ENCODE peak calls at places on chromosomes 4 and X, in six cellular contexts. E, A, M, Q, T and K are unnamed samples.

GRCh38 chr4:151166662-151167061 is 67.2 kb downstream of the RPS3A start:
- DNase-seq in E (no peak), A (peak), M (no peak), Q (no peak), T (no peak), K (no peak)

GRCh38 chr4:113657834-113658233 is 103.7 kb downstream of the CAMK2D start:
- DNase-seq in E (no peak), A (peak), M (no peak), Q (no peak), T (no peak), K (no peak)

GRCh38 chr4:149645790-149646189 is 169.9 kb downstream of the IQCM start:
- DNase-seq in E (peak), A (no peak), M (no peak), Q (peak), T (no peak), K (no peak)

GRCh38 chrX:107154787-107155620 is 36.4 kb upstream of the RBM41 start:
- DNase-seq in E (peak), A (peak), M (peak), Q (no peak), T (no peak), K (no peak)

GRCh38 chrX:154750301-154751120 is at the start of gene GAB3:
- DNase-seq in E (no peak), A (peak), M (peak), Q (no peak), T (peak), K (no peak)

GRCh38 chrX:116198810-116199209 is 28.3 kb downstream of the AGTR2 start:
- DNase-seq in E (no peak), A (no peak), M (no peak), Q (no peak), T (no peak), K (no peak)

GRCh38 chr4:108850407-108850709 is 87.5 kb upstream of the ETNPPL start:
- DNase-seq in E (no peak), A (no peak), M (no peak), Q (no peak), T (no peak), K (no peak)

GRCh38 chr4:110624016-110624770 is 1.3 kb upstream of the PITX2 start:
- DNase-seq in E (no peak), A (no peak), M (no peak), Q (no peak), T (no peak), K (no peak)

GRCh38 chrX:150869450-150869849 is 29.0 kb downstream of the CD99L2 start:
- DNase-seq in E (no peak), A (no peak), M (no peak), Q (no peak), T (no peak), K (no peak)

GRCh38 chr4:98659106-98659592 is 738 bp upstream of the TSPAN5 start:
- DNase-seq in E (no peak), A (peak), M (peak), Q (peak), T (no peak), K (no peak)

GRCh38 chrX:39648548-39649254 is 449.1 kb downstream of the BCOR start:
- DNase-seq in E (no peak), A (no peak), M (no peak), Q (no peak), T (no peak), K (no peak)

GRCh38 chr4:144703494-144703893 is 57.5 kb downstream of the HHIP start:
- DNase-seq in E (no peak), A (no peak), M (no peak), Q (no peak), T (no peak), K (no peak)

GRCh38 chr4:53586121-53586816 is 5.0 kb downstream of the LNX1 start:
- DNase-seq in E (no peak), A (peak), M (peak), Q (no peak), T (peak), K (no peak)

DNA sequence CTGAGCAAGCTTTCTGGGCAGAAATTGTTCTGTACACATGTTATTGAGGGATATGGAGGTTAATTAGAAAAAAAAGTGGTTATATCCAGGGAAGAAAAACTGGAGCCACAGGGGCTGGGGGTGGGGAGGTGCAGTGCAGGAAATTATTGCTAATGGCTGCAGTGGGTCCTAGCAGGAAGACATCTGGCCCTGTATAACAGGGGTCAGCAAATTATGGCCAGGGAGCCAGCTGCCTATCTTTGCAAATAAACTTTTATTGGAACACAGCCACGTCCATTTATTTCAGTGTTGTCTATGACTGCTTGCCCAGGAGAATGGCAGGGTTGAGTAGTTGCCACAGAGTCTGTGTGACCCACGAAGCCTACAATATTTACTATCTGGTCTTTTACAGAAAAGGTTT is 23.4 kb upstream of the PRPS2 start:
- DNase-seq in E (no peak), A (no peak), M (no peak), Q (no peak), T (no peak), K (no peak)
- H4K91ac ChIP-seq in E (no peak), A (no peak), M (no peak), Q (no peak), T (no peak), K (no peak)

GRCh38 chr4:89288430-89288829 is 19.2 kb downstream of the GPRIN3 start:
- DNase-seq in E (no peak), A (no peak), M (no peak), Q (no peak), T (no peak), K (no peak)
- H4K8ac ChIP-seq in E (no peak), A (no peak), M (no peak), Q (no peak), T (no peak), K (no peak)

DNA sequence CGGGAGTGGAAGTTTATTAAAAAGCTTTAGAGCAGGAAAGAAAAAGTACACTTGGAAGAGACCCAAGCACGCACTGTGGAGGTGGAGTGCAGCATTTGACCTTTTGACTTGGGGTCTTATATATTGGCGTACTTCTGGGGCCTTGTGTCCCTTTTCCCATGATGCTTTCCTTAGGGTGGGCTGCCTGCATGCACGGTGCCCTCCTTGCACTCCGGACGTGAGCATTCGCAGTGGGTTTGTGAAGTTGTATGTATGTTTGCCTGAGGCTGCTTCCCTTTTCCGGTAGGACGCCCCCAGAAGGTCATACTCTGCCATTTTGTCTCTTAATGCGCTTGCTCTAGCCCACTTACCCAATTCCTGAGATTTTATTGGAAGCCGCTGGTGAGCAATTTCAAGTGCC is 39.6 kb downstream of the TRMT44 start:
- DNase-seq in E (no peak), A (no peak), M (no peak), Q (no peak), T (no peak), K (no peak)
- H3K18ac ChIP-seq in E (no peak), A (no peak), M (no peak), Q (no peak), T (no peak), K (no peak)

DNA sequence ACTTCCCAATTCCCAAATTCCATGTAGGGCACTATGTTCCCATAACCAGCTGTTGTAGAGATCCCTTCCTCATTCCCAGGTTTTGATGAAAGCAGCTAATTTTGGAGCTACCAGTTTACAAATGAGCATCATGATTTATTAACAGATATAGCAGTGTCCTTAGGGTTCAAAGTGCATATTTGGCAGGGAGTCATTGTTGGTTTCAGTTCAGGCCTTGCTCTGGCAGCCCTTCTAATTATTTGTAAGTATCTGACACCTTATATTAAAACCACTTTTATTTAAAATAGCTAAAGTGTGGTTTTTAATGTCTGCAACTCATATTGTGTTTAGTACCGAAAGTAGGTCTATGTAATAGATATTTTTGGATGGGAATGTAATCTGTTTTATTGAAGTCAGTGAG is 518.5 kb downstream of the TLL1 start:
- DNase-seq in E (no peak), A (no peak), M (no peak), Q (no peak), T (no peak), K (no peak)
- H4K91ac ChIP-seq in E (no peak), A (no peak), M (no peak), Q (no peak), T (no peak), K (no peak)

GRCh38 chrX:15750611-15751159 is 12.6 kb downstream of the CA5B start:
- DNase-seq in E (no peak), A (no peak), M (peak), Q (no peak), T (no peak), K (no peak)

GRCh38 chrX:15751160-15751819 is 13.2 kb downstream of the CA5B start:
- DNase-seq in E (no peak), A (peak), M (peak), Q (no peak), T (no peak), K (no peak)

GRCh38 chrX:15745179-15745578 is 7.1 kb downstream of the CA5B start:
- DNase-seq in E (no peak), A (peak), M (peak), Q (no peak), T (no peak), K (no peak)

GRCh38 chrX:15747626-15748173 is 9.6 kb downstream of the CA5B start:
- DNase-seq in E (no peak), A (no peak), M (no peak), Q (no peak), T (no peak), K (no peak)

GRCh38 chrX:15749642-15750610 is 11.9 kb downstream of the CA5B start:
- DNase-seq in E (no peak), A (peak), M (peak), Q (no peak), T (peak), K (no peak)
- H4K8ac ChIP-seq in E (no peak), A (no peak), M (no peak), Q (no peak), T (peak), K (no peak)

DNA sequence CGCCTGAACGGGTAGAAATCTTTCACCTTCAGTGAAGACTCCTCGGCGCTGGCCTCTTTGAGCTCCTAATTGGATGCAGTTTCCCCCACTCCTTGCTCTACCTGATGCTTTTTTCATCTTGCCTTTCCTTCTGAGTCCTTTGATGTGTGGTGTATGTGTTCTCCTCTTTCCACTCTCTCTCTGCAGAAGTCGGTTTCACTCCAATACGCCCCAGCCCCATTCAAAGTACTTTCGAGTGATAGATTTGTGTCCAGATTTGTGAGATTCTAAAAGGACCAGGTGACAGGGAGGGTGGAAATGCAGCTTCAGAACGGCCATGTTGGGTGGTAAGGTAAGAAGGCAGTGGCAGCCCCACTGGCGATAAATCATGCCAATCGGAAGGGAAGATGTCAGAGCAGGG is 45.6 kb downstream of the CLDN34 start:
- DNase-seq in E (no peak), A (no peak), M (no peak), Q (no peak), T (no peak), K (no peak)
- H3K18ac ChIP-seq in E (no peak), A (no peak), M (no peak), Q (no peak), T (no peak), K (no peak)

GRCh38 chr4:15718959-15719358 is 16.1 kb downstream of the BST1 start:
- DNase-seq in E (no peak), A (no peak), M (no peak), Q (no peak), T (no peak), K (no peak)
- H4K91ac ChIP-seq in E (no peak), A (peak), M (peak), Q (no peak), T (no peak), K (no peak)

GRCh38 chr4:83454626-83455025 is 997 bp downstream of the HELQ start:
- DNase-seq in E (no peak), A (peak), M (peak), Q (no peak), T (no peak), K (no peak)
- H4K8ac ChIP-seq in E (no peak), A (peak), M (no peak), Q (no peak), T (no peak), K (no peak)

GRCh38 chr4:128812360-128812958 is 3.0 kb downstream of the JADE1 start:
- DNase-seq in E (no peak), A (peak), M (peak), Q (peak), T (peak), K (peak)

GRCh38 chr4:128810871-128811570 is 1.5 kb downstream of the JADE1 start:
- DNase-seq in E (peak), A (peak), M (peak), Q (peak), T (peak), K (peak)

GRCh38 chr4:128811571-128812359 is 2.3 kb downstream of the JADE1 start:
- DNase-seq in E (no peak), A (peak), M (peak), Q (peak), T (peak), K (peak)

GRCh38 chr4:128810331-128810870 is 901 bp downstream of the JADE1 start:
- DNase-seq in E (no peak), A (peak), M (peak), Q (no peak), T (peak), K (no peak)

GRCh38 chr4:128809477-128810330 is at the start of gene JADE1:
- DNase-seq in E (peak), A (peak), M (peak), Q (peak), T (peak), K (peak)
- H3K18ac ChIP-seq in E (peak), A (peak), M (peak), Q (peak), T (peak), K (peak)